ENCODE peak calls at places on chromosome 22, in ten cellular contexts. One of them, this sample, is unnamed.

GRCh38 chr22:37167176-37167980 is 17.7 kb upstream of the IL2RB start:
- DNase-seq in anterior cingulate cortex: no peak
- DNase-seq in smooth muscle cell of the brain vasculature: no peak
- DNase-seq in iPS-NIHi11: no peak
- DNase-seq in endodermal cell: peak
- DNase-seq in AG04450: no peak
- DNase-seq in mucosa of gallbladder: no peak
- DNase-seq in KG1: no peak
- DNase-seq in NCI-H2227 treated with DMSO at 0.1 percent for 48 hours: no peak
- DNase-seq in activated gamma-delta T cell treated with Interleukin-2 at 50 U/mL for 16 hours: no peak
- DNase-seq in this sample: no peak

GRCh38 chr22:40094449-40094848 is 83.3 kb upstream of the TNRC6B start:
- DNase-seq in smooth muscle cell of the brain vasculature: no peak
- DNase-seq in iPS-NIHi11: no peak
- DNase-seq in anterior cingulate cortex: no peak
- DNase-seq in mucosa of gallbladder: no peak
- DNase-seq in KG1: no peak
- DNase-seq in NCI-H2227 treated with DMSO at 0.1 percent for 48 hours: no peak
- DNase-seq in AG04450: no peak
- DNase-seq in activated gamma-delta T cell treated with Interleukin-2 at 50 U/mL for 16 hours: no peak
- DNase-seq in endodermal cell: no peak
- DNase-seq in this sample: no peak

GRCh38 chr22:39900306-39901227 is at the start of gene GRAP2:
- DNase-seq in smooth muscle cell of the brain vasculature: no peak
- DNase-seq in activated gamma-delta T cell treated with Interleukin-2 at 50 U/mL for 16 hours: peak
- DNase-seq in NCI-H2227 treated with DMSO at 0.1 percent for 48 hours: no peak
- DNase-seq in iPS-NIHi11: no peak
- DNase-seq in endodermal cell: no peak
- DNase-seq in anterior cingulate cortex: no peak
- DNase-seq in AG04450: no peak
- DNase-seq in mucosa of gallbladder: no peak
- DNase-seq in KG1: peak
- DNase-seq in this sample: no peak

GRCh38 chr22:49648053-49648452 is 179.6 kb downstream of the BRD1 start:
- DNase-seq in AG04450: no peak
- DNase-seq in iPS-NIHi11: no peak
- DNase-seq in NCI-H2227 treated with DMSO at 0.1 percent for 48 hours: no peak
- DNase-seq in endodermal cell: no peak
- DNase-seq in mucosa of gallbladder: no peak
- DNase-seq in activated gamma-delta T cell treated with Interleukin-2 at 50 U/mL for 16 hours: no peak
- DNase-seq in smooth muscle cell of the brain vasculature: no peak
- DNase-seq in KG1: no peak
- DNase-seq in anterior cingulate cortex: no peak
- DNase-seq in this sample: no peak

GRCh38 chr22:30206964-30207363 is 39.6 kb downstream of the LIF start:
- DNase-seq in endodermal cell: peak
- DNase-seq in iPS-NIHi11: peak
- DNase-seq in AG04450: peak
- DNase-seq in KG1: no peak
- DNase-seq in smooth muscle cell of the brain vasculature: no peak
- DNase-seq in anterior cingulate cortex: no peak
- DNase-seq in activated gamma-delta T cell treated with Interleukin-2 at 50 U/mL for 16 hours: no peak
- DNase-seq in mucosa of gallbladder: peak
- DNase-seq in NCI-H2227 treated with DMSO at 0.1 percent for 48 hours: no peak
- DNase-seq in this sample: no peak

GRCh38 chr22:37171662-37172061 is 16.4 kb downstream of the C1QTNF6 start:
- DNase-seq in KG1: no peak
- DNase-seq in AG04450: no peak
- DNase-seq in smooth muscle cell of the brain vasculature: no peak
- DNase-seq in NCI-H2227 treated with DMSO at 0.1 percent for 48 hours: no peak
- DNase-seq in iPS-NIHi11: no peak
- DNase-seq in activated gamma-delta T cell treated with Interleukin-2 at 50 U/mL for 16 hours: no peak
- DNase-seq in mucosa of gallbladder: no peak
- DNase-seq in endodermal cell: peak
- DNase-seq in anterior cingulate cortex: no peak
- DNase-seq in this sample: no peak

GRCh38 chr22:48950151-48950915 is 877.3 kb downstream of the BRD1 start:
- DNase-seq in smooth muscle cell of the brain vasculature: no peak
- DNase-seq in activated gamma-delta T cell treated with Interleukin-2 at 50 U/mL for 16 hours: peak
- DNase-seq in mucosa of gallbladder: peak
- DNase-seq in KG1: no peak
- DNase-seq in endodermal cell: peak
- DNase-seq in NCI-H2227 treated with DMSO at 0.1 percent for 48 hours: no peak
- DNase-seq in anterior cingulate cortex: no peak
- DNase-seq in iPS-NIHi11: no peak
- DNase-seq in AG04450: no peak
- DNase-seq in this sample: no peak

GRCh38 chr22:20204821-20205220 is 54.0 kb upstream of the CCDC188 start:
- DNase-seq in smooth muscle cell of the brain vasculature: no peak
- DNase-seq in AG04450: no peak
- DNase-seq in NCI-H2227 treated with DMSO at 0.1 percent for 48 hours: peak
- DNase-seq in activated gamma-delta T cell treated with Interleukin-2 at 50 U/mL for 16 hours: no peak
- DNase-seq in mucosa of gallbladder: no peak
- DNase-seq in endodermal cell: no peak
- DNase-seq in iPS-NIHi11: no peak
- DNase-seq in anterior cingulate cortex: no peak
- DNase-seq in KG1: no peak
- DNase-seq in this sample: no peak

GRCh38 chr22:30170126-30170525 is 76.4 kb downstream of the LIF start:
- DNase-seq in endodermal cell: no peak
- DNase-seq in activated gamma-delta T cell treated with Interleukin-2 at 50 U/mL for 16 hours: no peak
- DNase-seq in smooth muscle cell of the brain vasculature: no peak
- DNase-seq in mucosa of gallbladder: no peak
- DNase-seq in AG04450: no peak
- DNase-seq in NCI-H2227 treated with DMSO at 0.1 percent for 48 hours: no peak
- DNase-seq in anterior cingulate cortex: no peak
- DNase-seq in iPS-NIHi11: no peak
- DNase-seq in KG1: no peak
- DNase-seq in this sample: no peak

GRCh38 chr22:26416670-26417270 is 12.3 kb upstream of the ASPHD2 start:
- DNase-seq in activated gamma-delta T cell treated with Interleukin-2 at 50 U/mL for 16 hours: no peak
- DNase-seq in AG04450: peak
- DNase-seq in KG1: no peak
- DNase-seq in mucosa of gallbladder: no peak
- DNase-seq in anterior cingulate cortex: no peak
- DNase-seq in NCI-H2227 treated with DMSO at 0.1 percent for 48 hours: no peak
- DNase-seq in smooth muscle cell of the brain vasculature: peak
- DNase-seq in endodermal cell: peak
- DNase-seq in iPS-NIHi11: peak
- DNase-seq in this sample: no peak

GRCh38 chr22:21681566-21682370 is 16.0 kb downstream of the PPIL2 start:
- DNase-seq in anterior cingulate cortex: no peak
- DNase-seq in NCI-H2227 treated with DMSO at 0.1 percent for 48 hours: no peak
- DNase-seq in activated gamma-delta T cell treated with Interleukin-2 at 50 U/mL for 16 hours: no peak
- DNase-seq in AG04450: no peak
- DNase-seq in smooth muscle cell of the brain vasculature: no peak
- DNase-seq in mucosa of gallbladder: no peak
- DNase-seq in iPS-NIHi11: no peak
- DNase-seq in endodermal cell: peak
- DNase-seq in KG1: no peak
- DNase-seq in this sample: no peak

GRCh38 chr22:48720662-48721393 is 1106.8 kb downstream of the BRD1 start:
- DNase-seq in iPS-NIHi11: no peak
- DNase-seq in KG1: no peak
- DNase-seq in mucosa of gallbladder: no peak
- DNase-seq in NCI-H2227 treated with DMSO at 0.1 percent for 48 hours: no peak
- DNase-seq in endodermal cell: no peak
- DNase-seq in smooth muscle cell of the brain vasculature: no peak
- DNase-seq in activated gamma-delta T cell treated with Interleukin-2 at 50 U/mL for 16 hours: no peak
- DNase-seq in anterior cingulate cortex: no peak
- DNase-seq in AG04450: no peak
- DNase-seq in this sample: no peak

GRCh38 chr22:22431271-22432220 is 77.0 kb downstream of the ZNF280B start:
- DNase-seq in iPS-NIHi11: peak
- DNase-seq in KG1: peak
- DNase-seq in AG04450: peak
- DNase-seq in anterior cingulate cortex: peak
- DNase-seq in activated gamma-delta T cell treated with Interleukin-2 at 50 U/mL for 16 hours: peak
- DNase-seq in NCI-H2227 treated with DMSO at 0.1 percent for 48 hours: peak
- DNase-seq in smooth muscle cell of the brain vasculature: no peak
- DNase-seq in mucosa of gallbladder: peak
- DNase-seq in endodermal cell: peak
- DNase-seq in this sample: no peak